ENCODE peak calls at places on chromosome 14, in eight cellular contexts. S is effector memory CD8-positive, alpha-beta T cell; V is stimulated activated CD8-positive, alpha-beta memory T cell treated with anti-CD3 and anti-CD28 coated beads, Interleukin-15, amount 100 ng/mL, for 24 hours; Y is endothelial cell; R is fibroblast of lung; J is GM18507; T is heart left ventricle; Q is activated T-helper 9 cell treated with anti-CD3 and anti-CD28 coated beads, Interleukin-2, amount 50 U/mL, for 16 hours. G is an unnamed sample.

GRCh38 chr14:75995372-75996041 is 9.9 kb downstream of the IFT43 start:
- DNase-seq in T (peak), S (no peak), Y (no peak), J (no peak), Q (no peak), R (no peak), V (no peak), G (no peak)

GRCh38 chr14:79602742-79603141 is 608.6 kb downstream of the DIO2 start:
- DNase-seq in Q (no peak), S (no peak), R (no peak), J (no peak), V (no peak), T (no peak), Y (no peak), G (no peak)

GRCh38 chr14:78863143-78863542 is 693.0 kb downstream of the NRXN3 start:
- DNase-seq in T (no peak), R (peak), J (no peak), Y (peak), S (no peak), Q (no peak), V (no peak), G (no peak)

GRCh38 chr14:91119556-91120311 is 5.9 kb downstream of the DGLUCY start:
- DNase-seq in J (no peak), Q (no peak), Y (no peak), S (no peak), T (no peak), V (no peak), R (peak), G (no peak)

GRCh38 chr14:57863471-57863870 is 2.4 kb downstream of the SLC35F4 start:
- DNase-seq in Q (no peak), Y (no peak), T (no peak), R (no peak), S (no peak), J (no peak), V (no peak), G (no peak)

GRCh38 chr14:23183479-23183878 is at the start of gene SLC7A8:
- DNase-seq in Y (peak), R (no peak), T (peak), S (no peak), V (no peak), J (no peak), Q (no peak), G (peak)

GRCh38 chr14:64646103-64646502 is 58.1 kb upstream of the PLEKHG3 start:
- DNase-seq in Y (no peak), R (no peak), Q (no peak), T (no peak), S (no peak), J (no peak), V (no peak), G (no peak)

GRCh38 chr14:67602995-67603545 is 3.0 kb upstream of the PIGH start:
- DNase-seq in R (no peak), J (no peak), Q (no peak), T (no peak), S (no peak), Y (no peak), V (no peak), G (peak)

GRCh38 chr14:34052658-34053014 is 101.8 kb upstream of the EGLN3 start:
- DNase-seq in R (peak), J (no peak), Q (no peak), V (no peak), Y (no peak), S (no peak), T (no peak), G (no peak)

GRCh38 chr14:80047761-80048160 is 163.5 kb downstream of the DIO2 start:
- DNase-seq in S (no peak), R (peak), V (no peak), T (no peak), J (no peak), Y (no peak), Q (no peak), G (no peak)

GRCh38 chr14:53358166-53358565 is 205.0 kb upstream of the DDHD1 start:
- DNase-seq in S (no peak), J (no peak), T (no peak), R (no peak), V (no peak), Q (no peak), Y (no peak), G (no peak)

GRCh38 chr14:97780804-97781203 is 983.6 kb downstream of the VRK1 start:
- DNase-seq in T (no peak), Y (no peak), Q (no peak), R (no peak), S (no peak), J (no peak), V (no peak), G (no peak)

GRCh38 chr14:87000071-87000470 is 992.9 kb downstream of the GALC start:
- DNase-seq in S (no peak), T (no peak), Y (no peak), J (no peak), R (no peak), Q (no peak), V (no peak), G (no peak)

GRCh38 chr14:104968153-104968527 is 10.0 kb downstream of the AHNAK2 start:
- DNase-seq in Y (peak), S (no peak), J (no peak), V (no peak), T (peak), R (peak), Q (no peak), G (no peak)

GRCh38 chr14:92511472-92512247 is 1.9 kb upstream of the RIN3 start:
- DNase-seq in Y (no peak), R (peak), S (no peak), V (no peak), Q (no peak), J (no peak), T (peak), G (no peak)

GRCh38 chr14:95535226-95536021 is 574 bp downstream of the GLRX5 start:
- DNase-seq in Q (no peak), Y (peak), J (no peak), R (no peak), T (no peak), S (no peak), V (no peak), G (no peak)

GRCh38 chr14:72741836-72742681 is 151.8 kb downstream of the DPF3 start:
- DNase-seq in R (peak), J (no peak), Y (peak), T (no peak), S (no peak), Q (no peak), V (no peak), G (no peak)

GRCh38 chr14:103296007-103296406 is 38.0 kb upstream of the EIF5 start:
- DNase-seq in J (no peak), V (no peak), T (no peak), R (peak), S (no peak), Q (no peak), Y (no peak), G (no peak)

GRCh38 chr14:95474486-95474885 is 42.0 kb downstream of the SYNE3 start:
- DNase-seq in S (no peak), R (no peak), Y (no peak), Q (no peak), J (no peak), V (no peak), T (no peak), G (no peak)

GRCh38 chr14:65718629-65719028 is 306.1 kb downstream of the FUT8 start:
- DNase-seq in Q (no peak), R (no peak), Y (no peak), V (no peak), T (no peak), J (no peak), S (no peak), G (no peak)

GRCh38 chr14:49928010-49928409 is 35.1 kb downstream of the ARF6 start:
- DNase-seq in Q (no peak), R (no peak), V (no peak), J (no peak), S (no peak), T (no peak), Y (no peak), G (no peak)

GRCh38 chr14:55220230-55220629 is 28.8 kb upstream of the DLGAP5 start:
- DNase-seq in R (no peak), S (no peak), T (no peak), Y (no peak), Q (no peak), J (no peak), V (no peak), G (no peak)

GRCh38 chr14:96821501-96821900 is 24.3 kb downstream of the VRK1 start:
- DNase-seq in V (no peak), R (peak), S (no peak), Y (no peak), Q (no peak), T (no peak), J (no peak), G (no peak)

GRCh38 chr14:92472860-92473259 is 40.7 kb upstream of the RIN3 start:
- DNase-seq in S (no peak), T (no peak), R (no peak), J (no peak), V (no peak), Q (no peak), Y (no peak), G (no peak)

GRCh38 chr14:42014301-42014700 is 407.6 kb downstream of the LRFN5 start:
- DNase-seq in V (no peak), T (no peak), J (no peak), S (no peak), Q (no peak), Y (no peak), R (no peak), G (no peak)

GRCh38 chr14:54683882-54684794 is 117.2 kb downstream of the SAMD4A start:
- DNase-seq in T (no peak), J (no peak), V (no peak), Q (no peak), S (no peak), Y (no peak), R (peak), G (no peak)

GRCh38 chr14:104134061-104134965 is 4.1 kb upstream of the KIF26A start:
- DNase-seq in R (no peak), T (peak), Q (no peak), J (no peak), V (no peak), Y (no peak), S (no peak), G (no peak)

GRCh38 chr14:101713641-101714349 is 47.7 kb upstream of the PPP2R5C start:
- DNase-seq in S (peak), T (no peak), Q (no peak), R (no peak), J (no peak), V (no peak), Y (no peak), G (no peak)

GRCh38 chr14:95396221-95396620 is 76.5 kb upstream of the CLMN start:
- DNase-seq in T (no peak), S (no peak), J (no peak), Q (no peak), V (no peak), R (no peak), Y (no peak), G (peak)

GRCh38 chr14:100645200-100645985 is 58.2 kb upstream of the BEGAIN start:
- DNase-seq in R (peak), Q (peak), V (peak), S (peak), Y (peak), J (peak), T (peak), G (peak)

GRCh38 chr14:90475298-90475697 is 78.5 kb downstream of the CALM1 start:
- DNase-seq in Q (no peak), Y (no peak), S (no peak), J (no peak), T (no peak), V (no peak), R (no peak), G (no peak)

GRCh38 chr14:93306844-93307243 is 26.0 kb downstream of the BTBD7 start:
- DNase-seq in R (no peak), J (no peak), Q (no peak), T (no peak), Y (no peak), S (no peak), V (no peak), G (no peak)

GRCh38 chr14:33065634-33066033 is 127.0 kb downstream of the NPAS3 start:
- DNase-seq in Q (no peak), T (no peak), S (no peak), R (no peak), J (no peak), V (no peak), Y (no peak), G (no peak)

GRCh38 chr14:73764881-73765280 is 50.7 kb upstream of the PNMA1 start:
- DNase-seq in Q (no peak), J (no peak), T (peak), R (no peak), V (no peak), S (no peak), Y (no peak), G (peak)

GRCh38 chr14:80906336-80906735 is 35.2 kb downstream of the CEP128 start:
- DNase-seq in T (no peak), Y (no peak), Q (no peak), S (no peak), R (no peak), V (no peak), J (no peak), G (no peak)

GRCh38 chr14:35163384-35163783 is 41.0 kb downstream of the PRORP start:
- DNase-seq in V (no peak), R (no peak), J (no peak), T (no peak), Q (no peak), S (no peak), Y (no peak), G (no peak)

GRCh38 chr14:59318908-59319307 is 130.4 kb downstream of the DAAM1 start:
- DNase-seq in S (no peak), V (no peak), J (no peak), T (no peak), R (no peak), Y (no peak), Q (no peak), G (no peak)

GRCh38 chr14:104169005-104169764 is 30.8 kb downstream of the KIF26A start:
- DNase-seq in V (no peak), T (no peak), J (no peak), R (no peak), Y (no peak), Q (no peak), S (no peak), G (no peak)